ENCODE peak calls at places on chromosomes 1 and 21, in nine cellular contexts. One of them, this sample, is unnamed.

GRCh38 chr1:147738739-147739476 is 21.5 kb downstream of the GJA5 start:
- DNase-seq in astrocyte of the cerebellum: no peak
- DNase-seq in heart right ventricle: peak; percentile 31
- DNase-seq in substantia nigra: no peak
- DNase-seq in fibroblast of lung: no peak
- DNase-seq in A673: no peak
- DNase-seq in posterior cingulate gyrus: no peak
- DNase-seq in T-helper 1 cell: no peak
- DNase-seq in mucosa of gallbladder: no peak
- DNase-seq in this sample: no peak

GRCh38 chr1:226009650-226010044 is 10.5 kb upstream of the SDE2 start:
- DNase-seq in fibroblast of lung: no peak
- DNase-seq in heart right ventricle: no peak
- DNase-seq in mucosa of gallbladder: no peak
- DNase-seq in T-helper 1 cell: no peak
- DNase-seq in posterior cingulate gyrus: no peak
- DNase-seq in astrocyte of the cerebellum: no peak
- DNase-seq in substantia nigra: no peak
- DNase-seq in A673: no peak
- DNase-seq in this sample: no peak

GRCh38 chr1:43253876-43254275 is 15.9 kb upstream of the TMEM125 start:
- DNase-seq in astrocyte of the cerebellum: no peak
- DNase-seq in mucosa of gallbladder: no peak
- DNase-seq in fibroblast of lung: no peak
- DNase-seq in heart right ventricle: no peak
- DNase-seq in posterior cingulate gyrus: no peak
- DNase-seq in T-helper 1 cell: no peak
- DNase-seq in A673: no peak
- DNase-seq in substantia nigra: no peak
- DNase-seq in this sample: no peak

GRCh38 chr1:29548091-29548490 is 311.8 kb downstream of the PTPRU start:
- DNase-seq in posterior cingulate gyrus: no peak
- DNase-seq in mucosa of gallbladder: no peak
- DNase-seq in heart right ventricle: no peak
- DNase-seq in fibroblast of lung: no peak
- DNase-seq in astrocyte of the cerebellum: no peak
- DNase-seq in A673: no peak
- DNase-seq in T-helper 1 cell: no peak
- DNase-seq in substantia nigra: no peak
- DNase-seq in this sample: no peak

GRCh38 chr21:32083175-32083574 is 195.7 kb downstream of the MIS18A start:
- DNase-seq in A673: peak; percentile 52
- DNase-seq in mucosa of gallbladder: no peak
- DNase-seq in fibroblast of lung: peak; percentile 4
- DNase-seq in substantia nigra: no peak
- DNase-seq in astrocyte of the cerebellum: peak; percentile 11
- DNase-seq in posterior cingulate gyrus: no peak
- DNase-seq in heart right ventricle: no peak
- DNase-seq in T-helper 1 cell: no peak
- DNase-seq in this sample: no peak

GRCh38 chr1:8324176-8324810 is 6.4 kb downstream of the SLC45A1 start:
- DNase-seq in mucosa of gallbladder: no peak
- DNase-seq in posterior cingulate gyrus: no peak
- DNase-seq in heart right ventricle: no peak
- DNase-seq in A673: no peak
- DNase-seq in astrocyte of the cerebellum: no peak
- DNase-seq in fibroblast of lung: no peak
- DNase-seq in substantia nigra: no peak
- DNase-seq in T-helper 1 cell: no peak
- DNase-seq in this sample: no peak

GRCh38 chr1:215001419-215002021 is 81.0 kb upstream of the KCNK2 start:
- DNase-seq in T-helper 1 cell: no peak
- DNase-seq in posterior cingulate gyrus: no peak
- DNase-seq in fibroblast of lung: no peak
- DNase-seq in A673: no peak
- DNase-seq in astrocyte of the cerebellum: no peak
- DNase-seq in mucosa of gallbladder: no peak
- DNase-seq in substantia nigra: no peak
- DNase-seq in heart right ventricle: no peak
- DNase-seq in this sample: no peak

GRCh38 chr1:38178236-38178635 is 131.6 kb upstream of the POU3F1 start:
- DNase-seq in T-helper 1 cell: no peak
- DNase-seq in posterior cingulate gyrus: no peak
- DNase-seq in A673: no peak
- DNase-seq in astrocyte of the cerebellum: no peak
- DNase-seq in mucosa of gallbladder: no peak
- DNase-seq in fibroblast of lung: no peak
- DNase-seq in substantia nigra: no peak
- DNase-seq in heart right ventricle: no peak
- DNase-seq in this sample: no peak

GRCh38 chr1:29465755-29466154 is 229.4 kb downstream of the PTPRU start:
- DNase-seq in posterior cingulate gyrus: no peak
- DNase-seq in fibroblast of lung: peak; percentile 27
- DNase-seq in substantia nigra: no peak
- DNase-seq in T-helper 1 cell: no peak
- DNase-seq in astrocyte of the cerebellum: peak; percentile 18
- DNase-seq in mucosa of gallbladder: no peak
- DNase-seq in heart right ventricle: no peak
- DNase-seq in A673: peak; percentile 49
- DNase-seq in this sample: no peak

GRCh38 chr1:21084111-21084510 is 92.6 kb downstream of the EIF4G3 start:
- DNase-seq in fibroblast of lung: no peak
- DNase-seq in astrocyte of the cerebellum: no peak
- DNase-seq in A673: no peak
- DNase-seq in T-helper 1 cell: no peak
- DNase-seq in mucosa of gallbladder: no peak
- DNase-seq in substantia nigra: no peak
- DNase-seq in heart right ventricle: no peak
- DNase-seq in posterior cingulate gyrus: no peak
- DNase-seq in this sample: no peak

GRCh38 chr1:13826591-13826990 is 126.6 kb downstream of the PRDM2 start:
- DNase-seq in substantia nigra: no peak
- DNase-seq in mucosa of gallbladder: no peak
- DNase-seq in astrocyte of the cerebellum: no peak
- DNase-seq in T-helper 1 cell: no peak
- DNase-seq in A673: no peak
- DNase-seq in heart right ventricle: no peak
- DNase-seq in posterior cingulate gyrus: no peak
- DNase-seq in fibroblast of lung: no peak
- DNase-seq in this sample: no peak

GRCh38 chr1:171032822-171033702 is 57.6 kb upstream of the FMO3 start:
- DNase-seq in posterior cingulate gyrus: no peak
- DNase-seq in fibroblast of lung: no peak
- DNase-seq in mucosa of gallbladder: no peak
- DNase-seq in T-helper 1 cell: no peak
- DNase-seq in substantia nigra: no peak
- DNase-seq in A673: no peak
- DNase-seq in astrocyte of the cerebellum: no peak
- DNase-seq in heart right ventricle: no peak
- DNase-seq in this sample: no peak

GRCh38 chr1:53361541-53361961 is 33.7 kb upstream of the LRP8 start:
- DNase-seq in posterior cingulate gyrus: no peak
- DNase-seq in heart right ventricle: no peak
- DNase-seq in mucosa of gallbladder: no peak
- DNase-seq in A673: no peak
- DNase-seq in T-helper 1 cell: no peak
- DNase-seq in fibroblast of lung: no peak
- DNase-seq in substantia nigra: no peak
- DNase-seq in astrocyte of the cerebellum: no peak
- DNase-seq in this sample: no peak

GRCh38 chr1:119275145-119275929 is 93.2 kb upstream of the HAO2 start:
- DNase-seq in substantia nigra: peak; percentile 8
- DNase-seq in fibroblast of lung: peak; percentile 80
- DNase-seq in A673: peak; percentile 69
- DNase-seq in mucosa of gallbladder: peak; percentile 31
- DNase-seq in posterior cingulate gyrus: no peak
- DNase-seq in heart right ventricle: peak; percentile 29
- DNase-seq in T-helper 1 cell: peak; percentile 36
- DNase-seq in astrocyte of the cerebellum: peak; percentile 56
- DNase-seq in this sample: peak; percentile 5

GRCh38 chr1:99461499-99461898 is 184.4 kb upstream of the PALMD start:
- DNase-seq in astrocyte of the cerebellum: no peak
- DNase-seq in T-helper 1 cell: no peak
- DNase-seq in mucosa of gallbladder: no peak
- DNase-seq in fibroblast of lung: no peak
- DNase-seq in A673: no peak
- DNase-seq in posterior cingulate gyrus: no peak
- DNase-seq in heart right ventricle: no peak
- DNase-seq in substantia nigra: no peak
- DNase-seq in this sample: no peak

GRCh38 chr21:45386336-45386727 is 18.6 kb upstream of the COL18A1 start:
- DNase-seq in T-helper 1 cell: no peak
- DNase-seq in astrocyte of the cerebellum: no peak
- DNase-seq in A673: no peak
- DNase-seq in substantia nigra: no peak
- DNase-seq in heart right ventricle: no peak
- DNase-seq in posterior cingulate gyrus: peak; percentile 7
- DNase-seq in fibroblast of lung: no peak
- DNase-seq in mucosa of gallbladder: no peak
- DNase-seq in this sample: no peak

GRCh38 chr21:42159560-42160110 is 59.3 kb upstream of the ABCG1 start:
- DNase-seq in substantia nigra: no peak
- DNase-seq in astrocyte of the cerebellum: no peak
- DNase-seq in T-helper 1 cell: no peak
- DNase-seq in heart right ventricle: no peak
- DNase-seq in fibroblast of lung: no peak
- DNase-seq in posterior cingulate gyrus: no peak
- DNase-seq in mucosa of gallbladder: no peak
- DNase-seq in A673: no peak
- DNase-seq in this sample: no peak

GRCh38 chr1:204506091-204506968 is 9.9 kb upstream of the MDM4 start:
- DNase-seq in substantia nigra: peak; percentile 16
- DNase-seq in posterior cingulate gyrus: no peak
- DNase-seq in heart right ventricle: peak; percentile 64
- DNase-seq in mucosa of gallbladder: peak; percentile 79
- DNase-seq in A673: peak; percentile 96
- DNase-seq in astrocyte of the cerebellum: peak; percentile 82
- DNase-seq in T-helper 1 cell: peak; percentile 87
- DNase-seq in fibroblast of lung: peak; percentile 97
- DNase-seq in this sample: peak; percentile 56

GRCh38 chr1:111660204-111661150 is 40.9 kb downstream of the RAP1A start:
- DNase-seq in T-helper 1 cell: peak; percentile 32
- DNase-seq in fibroblast of lung: peak; percentile 28
- DNase-seq in A673: no peak
- DNase-seq in substantia nigra: no peak
- DNase-seq in mucosa of gallbladder: no peak
- DNase-seq in posterior cingulate gyrus: no peak
- DNase-seq in astrocyte of the cerebellum: no peak
- DNase-seq in heart right ventricle: no peak
- DNase-seq in this sample: no peak

GRCh38 chr1:232767381-232768074 is 37.7 kb upstream of the MAP10 start:
- DNase-seq in fibroblast of lung: peak; percentile 90
- DNase-seq in substantia nigra: no peak
- DNase-seq in A673: peak; percentile 50
- DNase-seq in heart right ventricle: no peak
- DNase-seq in posterior cingulate gyrus: no peak
- DNase-seq in mucosa of gallbladder: peak; percentile 67
- DNase-seq in astrocyte of the cerebellum: peak; percentile 54
- DNase-seq in T-helper 1 cell: peak; percentile 18
- DNase-seq in this sample: no peak

GRCh38 chr1:113887776-113888175 is 395 bp upstream of the BCL2L15 start:
- DNase-seq in mucosa of gallbladder: no peak
- DNase-seq in substantia nigra: no peak
- DNase-seq in astrocyte of the cerebellum: no peak
- DNase-seq in posterior cingulate gyrus: no peak
- DNase-seq in fibroblast of lung: no peak
- DNase-seq in A673: no peak
- DNase-seq in T-helper 1 cell: no peak
- DNase-seq in heart right ventricle: no peak
- DNase-seq in this sample: no peak

GRCh38 chr1:87956072-87956471 is 627.4 kb downstream of the LMO4 start:
- DNase-seq in T-helper 1 cell: no peak
- DNase-seq in posterior cingulate gyrus: no peak
- DNase-seq in fibroblast of lung: peak; percentile 90
- DNase-seq in A673: no peak
- DNase-seq in mucosa of gallbladder: peak; percentile 33
- DNase-seq in heart right ventricle: peak; percentile 13
- DNase-seq in substantia nigra: no peak
- DNase-seq in astrocyte of the cerebellum: peak; percentile 96
- DNase-seq in this sample: no peak

This sample was measured in activated T-helper 9 cell treated with anti-CD3 and anti-CD28 coated beads, Interleukin-2, amount 50 U/mL, for 16 hours.